ENCODE peak calls at places on chromosomes 16 and 17, in five cellular contexts. J, Y, P, Z and A are unnamed samples.

GRCh38 chr16:87056083-87056482 is 261.1 kb downstream of the C16orf95 start:
- DNase-seq in Y (peak), P (peak), Z (no peak), J (no peak), A (peak)

GRCh38 chr16:67312450-67313118 is 14.0 kb downstream of the KCTD19 start:
- DNase-seq in P (no peak), Z (no peak), Y (peak), J (no peak), A (peak)

GRCh38 chr17:79746955-79747507 is 16.3 kb downstream of the ENPP7 start:
- DNase-seq in P (peak), Y (no peak), J (no peak), Z (no peak), A (peak)

GRCh38 chr16:11629071-11630030 is 38.9 kb upstream of the SNN start:
- DNase-seq in Z (peak), J (no peak), Y (no peak), P (no peak), A (no peak)

GRCh38 chr16:83744521-83744981 is 63.2 kb upstream of the HSBP1 start:
- DNase-seq in Z (peak), P (peak), Y (no peak), J (no peak), A (peak)

GRCh38 chr17:64262422-64263260 is at the start of gene TEX2:
- DNase-seq in J (peak), Z (peak), Y (peak), P (peak), A (peak)

GRCh38 chr17:81683584-81684441 is at the start of the genes ARL16 and HGS:
- DNase-seq in Y (peak), P (peak), Z (peak), J (peak), A (peak)

GRCh38 chr16:89599451-89599858 is 14.0 kb upstream of the DPEP1 start:
- DNase-seq in Y (no peak), J (peak), P (peak), Z (no peak), A (no peak)

GRCh38 chr16:56700195-56700594 is 17.9 kb downstream of the MT1X start:
- DNase-seq in Z (no peak), Y (no peak), P (no peak), J (no peak), A (no peak)

GRCh38 chr16:4677994-4678393 is 15.4 kb upstream of the NUDT16L1 start:
- DNase-seq in P (no peak), Z (no peak), Y (no peak), J (no peak), A (no peak)

GRCh38 chr17:74566132-74566753 is 1.1 kb downstream of the CD300H start:
- DNase-seq in Z (peak), Y (peak), J (peak), P (no peak), A (no peak)

GRCh38 chr16:72427786-72428480 is 256.0 kb upstream of the PMFBP1 start:
- DNase-seq in P (no peak), Z (no peak), Y (no peak), J (no peak), A (no peak)

GRCh38 chr16:64864232-64864803 is 257.5 kb downstream of the CDH11 start:
- DNase-seq in Z (no peak), J (no peak), Y (no peak), P (peak), A (peak)

GRCh38 chr16:88721236-88721635 is 14.9 kb downstream of the CTU2 start:
- DNase-seq in Y (no peak), P (no peak), J (no peak), Z (no peak), A (no peak)

GRCh38 chr16:76854234-76854633 is 336.8 kb upstream of the MON1B start:
- DNase-seq in P (no peak), Y (no peak), J (peak), Z (no peak), A (no peak)

GRCh38 chr17:67239597-67239996 is 5.4 kb downstream of the HELZ start:
- DNase-seq in Y (no peak), J (no peak), P (peak), Z (no peak), A (peak)

GRCh38 chr17:35052240-35052608 is 11.3 kb downstream of the RFFL start:
- DNase-seq in Z (no peak), Y (no peak), J (no peak), P (no peak), A (peak)

GRCh38 chr16:83769397-83770008 is 38.3 kb upstream of the HSBP1 start:
- DNase-seq in Y (no peak), Z (peak), J (no peak), P (no peak), A (no peak)

GRCh38 chr16:56919099-56919800 is 12.7 kb upstream of the HERPUD1 start:
- DNase-seq in P (peak), Z (no peak), Y (no peak), J (no peak), A (no peak)

GRCh38 chr17:50101346-50102163 is 6.4 kb downstream of the PDK2 start:
- DNase-seq in Z (peak), J (peak), P (no peak), Y (no peak), A (peak)

GRCh38 chr16:57503366-57503765 is 17.1 kb upstream of the DOK4 start:
- DNase-seq in J (no peak), P (no peak), Z (no peak), Y (no peak), A (no peak)

GRCh38 chr16:81237282-81237681 is 1.2 kb upstream of the BCO1 start:
- DNase-seq in J (no peak), Z (no peak), P (peak), Y (no peak), A (no peak)

GRCh38 chr16:9256196-9256595 is 164.8 kb downstream of the HAPSTR1 start:
- DNase-seq in Z (no peak), Y (peak), P (no peak), J (peak), A (no peak)

GRCh38 chr16:75942901-75943300 is 216.6 kb upstream of the CPHXL start:
- DNase-seq in P (no peak), J (no peak), Z (no peak), Y (no peak), A (no peak)

GRCh38 chr17:81491761-81492160 is 20.8 kb downstream of the ACTG1 start:
- DNase-seq in Y (no peak), P (no peak), J (no peak), Z (no peak), A (no peak)

GRCh38 chr16:19463468-19464315 is 46.0 kb downstream of the TMC5 start:
- DNase-seq in Z (no peak), P (peak), Y (no peak), J (no peak), A (no peak)

GRCh38 chr17:30716461-30717289 is 107.8 kb downstream of the CRLF3 start:
- DNase-seq in Z (no peak), J (peak), P (no peak), Y (no peak), A (no peak)

GRCh38 chr16:64153718-64154117 is 968.1 kb downstream of the CDH11 start:
- DNase-seq in P (peak), Y (no peak), Z (no peak), J (no peak), A (peak)

GRCh38 chr17:79609175-79609589 is 1.7 kb downstream of the RBFOX3 start:
- DNase-seq in J (peak), Z (no peak), Y (no peak), P (no peak), A (peak)

GRCh38 chr16:3876160-3876559 is 4.4 kb downstream of the CREBBP start:
- DNase-seq in Z (no peak), P (no peak), J (no peak), Y (no peak), A (no peak)

GRCh38 chr17:59950049-59950448 is 14.5 kb downstream of the RNFT1 start:
- DNase-seq in Z (no peak), P (no peak), Y (no peak), J (no peak), A (no peak)

GRCh38 chr17:9195961-9196668 is 174.8 kb downstream of the NTN1 start:
- DNase-seq in Z (no peak), P (peak), Y (no peak), J (no peak), A (no peak)

GRCh38 chr16:22188595-22189442 is 17.3 kb upstream of the EEF2K start:
- DNase-seq in J (peak), Z (peak), P (peak), Y (peak), A (peak)

DNA sequence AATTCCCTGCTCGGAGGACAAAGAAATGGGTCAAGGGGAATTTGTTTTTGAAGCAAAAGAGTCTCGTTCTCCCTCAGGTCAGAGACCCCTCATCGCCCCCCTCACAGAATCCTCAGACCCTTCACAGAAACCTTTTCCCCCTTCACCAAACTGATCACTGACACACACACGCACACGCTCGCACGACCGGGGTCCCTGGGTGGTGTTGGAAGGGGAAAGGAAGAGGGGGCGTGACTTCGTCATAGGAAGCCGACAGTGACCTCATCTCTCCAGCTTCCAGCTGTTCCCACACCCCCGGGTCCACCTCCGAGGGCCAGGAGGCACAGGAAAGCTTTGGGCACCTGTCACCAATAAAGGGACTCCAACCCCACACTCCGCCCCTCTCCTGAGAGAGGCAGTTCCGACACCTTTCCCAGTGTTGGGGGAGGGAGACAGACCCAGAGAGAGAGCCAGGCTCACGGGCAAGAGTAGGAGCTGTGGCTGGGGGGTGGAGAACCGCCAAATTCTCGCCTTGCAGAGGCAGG is 1.2 kb downstream of the ASGR1 start:
- DNase-seq in Z (no peak), P (peak), J (peak), Y (peak), A (peak)
- H3K4me3 ChIP-seq in Z (peak), P (peak), J (peak), Y (peak), A (peak)

DNA sequence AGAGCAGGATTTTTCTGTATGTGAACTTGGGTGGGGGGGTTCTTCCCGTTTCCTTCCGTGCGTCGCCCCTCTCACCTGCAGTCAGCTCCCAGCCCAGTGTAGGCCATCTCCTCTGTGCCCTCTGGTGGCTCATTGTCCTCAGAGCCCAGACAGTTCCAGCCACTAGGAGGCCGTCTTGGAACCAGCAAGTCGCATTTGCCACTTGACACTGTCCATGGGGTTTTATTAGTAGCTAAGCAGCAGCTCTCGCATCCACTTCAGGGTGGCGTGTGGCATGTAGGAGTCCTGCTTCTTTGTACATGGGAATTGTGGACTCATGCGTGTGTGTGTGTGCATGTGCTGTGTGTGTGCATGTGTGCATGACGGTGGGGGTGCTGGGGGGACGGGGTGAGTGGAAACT is 74.0 kb downstream of the SEC14L1 start:
- DNase-seq in J (peak), P (peak), Y (no peak), Z (peak), A (peak)
- TF ChIP-seq CTCF in J (peak), P (peak), Y (peak), Z (peak), A (peak)

DNA sequence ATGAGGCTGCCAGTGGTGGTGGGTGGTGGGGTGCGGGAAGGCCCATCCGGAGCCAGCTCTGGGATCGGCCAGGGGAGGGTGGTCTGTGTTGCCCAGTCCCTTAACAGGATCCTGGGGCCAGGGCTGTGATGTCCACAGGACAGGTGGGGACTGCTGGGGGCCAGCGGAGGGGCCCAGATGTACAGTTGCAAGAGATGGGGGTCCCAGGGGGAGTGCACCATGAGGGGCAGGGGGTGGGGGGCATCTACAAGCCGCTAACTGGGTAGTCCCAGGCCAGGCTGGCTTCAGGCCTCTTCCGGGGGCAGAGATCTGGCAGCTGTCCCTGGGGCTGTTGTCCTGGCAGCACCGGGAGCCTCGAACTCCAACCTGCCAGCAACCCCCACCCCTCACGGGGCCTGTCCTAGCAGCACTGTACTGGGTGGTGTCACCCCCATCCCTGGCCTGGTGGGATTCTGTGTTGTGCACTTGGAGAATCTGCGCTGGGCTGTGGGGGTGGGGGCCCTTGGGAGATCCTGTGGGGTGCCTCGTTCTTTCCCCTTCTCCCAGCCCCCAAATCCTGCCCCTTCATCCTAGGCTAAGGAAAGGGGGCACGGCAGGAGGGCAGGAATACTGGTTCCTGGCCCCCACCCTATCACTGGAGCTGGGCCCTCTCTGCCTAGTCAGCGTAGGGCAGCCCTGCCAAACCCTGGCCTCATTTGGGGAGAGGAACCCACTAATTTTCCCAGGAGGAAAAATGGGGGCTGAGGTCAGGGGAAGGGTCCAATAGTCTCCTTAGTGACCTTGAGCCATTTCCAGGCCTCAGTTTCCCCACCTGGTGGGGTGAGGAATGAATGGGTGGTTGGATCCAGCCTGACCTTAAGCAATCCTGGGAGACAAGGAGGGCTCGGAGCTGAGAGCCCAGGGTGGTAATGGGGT is 1.4 kb downstream of the MTSS2 start:
- DNase-seq in Y (no peak), P (no peak), J (no peak), Z (no peak), A (no peak)
- H3K4me3 ChIP-seq in Y (peak), P (peak), J (peak), Z (peak), A (peak)

GRCh38 chr17:32943206-32943605 is 15.3 kb downstream of the TMEM98 start:
- DNase-seq in P (no peak), J (no peak), Y (no peak), Z (no peak), A (no peak)

GRCh38 chr17:32941419-32942032 is 13.6 kb downstream of the TMEM98 start:
- DNase-seq in P (no peak), Z (no peak), Y (no peak), J (no peak), A (no peak)

GRCh38 chr17:32944248-32945020 is 16.5 kb downstream of the TMEM98 start:
- DNase-seq in P (peak), Y (no peak), J (no peak), Z (no peak), A (no peak)

GRCh38 chr17:32943647-32944191 is 15.8 kb downstream of the TMEM98 start:
- DNase-seq in P (peak), Y (no peak), Z (no peak), J (no peak), A (peak)

DNA sequence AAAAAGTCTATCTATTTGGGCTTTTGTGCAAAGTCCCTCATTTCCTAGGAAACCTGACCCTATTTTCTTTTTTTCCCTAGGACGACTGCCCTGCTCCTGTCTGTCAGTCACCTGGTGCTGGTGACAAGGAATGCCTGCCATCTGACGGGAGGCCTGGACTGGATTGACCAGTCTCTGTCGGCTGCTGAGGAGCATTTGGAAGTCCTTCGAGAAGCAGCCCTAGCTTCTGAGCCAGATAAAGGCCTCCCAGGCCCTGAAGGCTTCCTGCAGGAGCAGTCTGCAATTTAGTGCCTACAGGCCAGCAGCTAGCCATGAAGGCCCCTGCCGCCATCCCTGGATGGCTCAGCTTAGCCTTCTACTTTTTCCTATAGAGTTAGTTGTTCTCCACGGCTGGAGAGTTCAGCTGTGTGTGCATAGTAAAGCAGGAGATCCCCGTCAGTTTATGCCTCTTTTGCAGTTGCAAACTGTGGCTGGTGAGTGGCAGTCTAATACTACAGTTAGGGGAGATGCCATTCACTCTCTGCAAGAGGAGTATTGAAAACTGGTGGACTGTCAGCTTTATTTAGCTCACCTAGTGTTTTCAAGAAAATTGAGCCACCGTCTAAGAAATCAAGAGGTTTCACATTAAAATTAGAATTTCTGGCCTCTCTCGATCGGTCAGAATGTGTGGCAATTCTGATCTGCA is 12.9 kb downstream of the TMEM98 start:
- DNase-seq in P (no peak), Y (no peak), J (no peak), Z (no peak), A (no peak)
- TF ChIP-seq CTCF in P (no peak), Y (no peak), J (no peak), Z (no peak), A (no peak)

GRCh38 chr16:27312580-27313421 is 973 bp upstream of the IL4R start:
- DNase-seq in Z (no peak), P (no peak), Y (no peak), J (no peak), A (no peak)
- H3K4me3 ChIP-seq in Z (peak), P (peak), Y (peak), J (peak), A (peak)

GRCh38 chr16:55386534-55387296 is 62.7 kb downstream of the IRX6 start:
- DNase-seq in J (no peak), P (peak), Z (no peak), Y (no peak), A (no peak)
- TF ChIP-seq CTCF in J (no peak), P (no peak), Z (no peak), Y (no peak), A (no peak)

GRCh38 chr17:57442401-57442823 is 186.1 kb downstream of the MSI2 start:
- DNase-seq in J (no peak), Z (no peak), Y (no peak), P (no peak), A (no peak)

GRCh38 chr17:57440522-57441269 is 184.4 kb downstream of the MSI2 start:
- DNase-seq in P (peak), Z (peak), J (peak), Y (peak), A (peak)

GRCh38 chr17:57443781-57444180 is 187.5 kb downstream of the MSI2 start:
- DNase-seq in P (no peak), Y (no peak), Z (no peak), J (no peak), A (no peak)

GRCh38 chr17:57442914-57443571 is 186.7 kb downstream of the MSI2 start:
- DNase-seq in J (no peak), Y (peak), P (peak), Z (peak), A (no peak)

GRCh38 chr17:57441270-57441600 is 184.9 kb downstream of the MSI2 start:
- DNase-seq in J (no peak), P (no peak), Y (no peak), Z (no peak), A (no peak)
- H3K4me3 ChIP-seq in J (no peak), P (no peak), Y (no peak), Z (no peak), A (no peak)

GRCh38 chr17:41797377-41797776 is 10.9 kb upstream of the JUP start:
- DNase-seq in Z (no peak), Y (no peak), J (no peak), P (no peak), A (no peak)

GRCh38 chr17:41793749-41794602 is 7.5 kb upstream of the JUP start:
- DNase-seq in Y (peak), Z (no peak), J (no peak), P (no peak), A (no peak)

GRCh38 chr17:41799366-41799765 is 12.4 kb downstream of the P3H4 start:
- DNase-seq in Z (no peak), P (peak), Y (no peak), J (no peak), A (no peak)

GRCh38 chr17:41794603-41794975 is 8.1 kb upstream of the JUP start:
- DNase-seq in Z (no peak), Y (no peak), J (no peak), P (no peak), A (no peak)

DNA sequence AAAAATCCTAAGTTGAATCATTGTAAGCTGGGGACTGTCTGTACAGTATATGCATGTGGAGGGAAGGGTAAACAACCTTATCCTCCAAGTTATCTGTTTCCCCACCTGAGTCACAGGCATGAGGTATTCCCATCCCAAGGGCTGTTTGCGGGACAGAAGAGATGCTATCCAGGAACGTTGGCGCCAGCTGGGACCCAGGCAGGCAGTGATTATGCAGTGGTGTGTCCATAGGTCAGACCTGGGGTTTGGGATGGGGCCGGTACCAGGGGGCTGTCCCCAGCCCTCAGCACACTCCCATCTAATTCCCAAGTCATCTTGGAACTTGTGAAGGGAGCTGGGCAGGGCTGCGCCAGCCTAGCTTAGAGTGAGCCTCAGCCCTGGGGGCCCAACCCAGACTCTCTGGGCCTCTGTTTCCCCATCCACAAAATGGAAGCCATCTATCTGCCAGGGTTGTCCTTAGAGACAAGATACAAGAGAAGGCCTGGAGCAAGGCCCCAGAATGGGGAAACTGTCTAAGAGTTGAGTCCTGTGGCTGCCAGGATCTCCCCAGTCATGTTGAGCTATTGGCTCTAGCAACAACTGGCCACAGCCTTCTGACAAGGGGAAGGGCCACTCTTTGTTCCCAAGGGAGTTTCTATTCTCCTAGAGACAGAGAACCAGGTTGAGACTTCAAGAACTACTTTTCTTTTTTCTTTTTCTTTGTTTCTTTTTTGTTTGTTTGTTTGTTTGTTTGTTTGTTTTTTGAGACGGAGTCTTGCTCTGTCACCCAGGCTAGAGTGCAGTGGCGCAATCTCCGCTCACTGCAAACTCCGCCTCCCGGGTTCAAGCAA is 9.8 kb upstream of the JUP start:
- DNase-seq in J (no peak), P (no peak), Y (no peak), Z (no peak), A (no peak)
- TF ChIP-seq CTCF in J (no peak), P (no peak), Y (no peak), Z (no peak), A (no peak)